ENCODE peak calls at places on chromosome 4, in eight cellular contexts. One of them, this sample, is unnamed.

GRCh38 chr4:53706422-53707032 is 115.2 kb upstream of the LNX1 start:
- DNase-seq in kidney epithelial cell: no peak
- DNase-seq in nephron progenitor cell: peak
- DNase-seq in choroid plexus epithelial cell: peak
- DNase-seq in HFF-Myc: peak
- DNase-seq in GM10248: peak
- DNase-seq in foreskin fibroblast: peak
- DNase-seq in A549: peak
- DNase-seq in this sample: no peak

GRCh38 chr4:163380703-163381102 is 37.0 kb downstream of the NPY5R start:
- DNase-seq in kidney epithelial cell: no peak
- DNase-seq in nephron progenitor cell: no peak
- DNase-seq in choroid plexus epithelial cell: no peak
- DNase-seq in HFF-Myc: no peak
- DNase-seq in GM10248: no peak
- DNase-seq in foreskin fibroblast: no peak
- DNase-seq in A549: no peak
- DNase-seq in this sample: no peak

GRCh38 chr4:75555294-75556164 is at the start of gene ODAPH:
- DNase-seq in kidney epithelial cell: peak
- DNase-seq in nephron progenitor cell: no peak
- DNase-seq in choroid plexus epithelial cell: peak
- DNase-seq in HFF-Myc: no peak
- DNase-seq in GM10248: peak
- DNase-seq in foreskin fibroblast: peak
- DNase-seq in A549: peak
- DNase-seq in this sample: peak

GRCh38 chr4:122379239-122379638 is 428 bp downstream of the ADAD1 start:
- DNase-seq in kidney epithelial cell: no peak
- DNase-seq in nephron progenitor cell: no peak
- DNase-seq in choroid plexus epithelial cell: no peak
- DNase-seq in HFF-Myc: no peak
- DNase-seq in GM10248: no peak
- DNase-seq in foreskin fibroblast: no peak
- DNase-seq in A549: no peak
- DNase-seq in this sample: no peak

GRCh38 chr4:60562353-60562752 is 637.8 kb upstream of the ADGRL3 start:
- DNase-seq in kidney epithelial cell: no peak
- DNase-seq in nephron progenitor cell: no peak
- DNase-seq in choroid plexus epithelial cell: no peak
- DNase-seq in HFF-Myc: no peak
- DNase-seq in GM10248: no peak
- DNase-seq in foreskin fibroblast: no peak
- DNase-seq in A549: no peak
- DNase-seq in this sample: no peak

GRCh38 chr4:115119804-115120352 is 6.5 kb upstream of the NDST4 start:
- DNase-seq in kidney epithelial cell: no peak
- DNase-seq in nephron progenitor cell: no peak
- DNase-seq in choroid plexus epithelial cell: peak
- DNase-seq in HFF-Myc: no peak
- DNase-seq in GM10248: no peak
- DNase-seq in foreskin fibroblast: no peak
- DNase-seq in A549: no peak
- DNase-seq in this sample: no peak

GRCh38 chr4:179415016-179415841 is 1973.0 kb upstream of the AGA start:
- DNase-seq in kidney epithelial cell: no peak
- DNase-seq in nephron progenitor cell: peak
- DNase-seq in choroid plexus epithelial cell: no peak
- DNase-seq in HFF-Myc: no peak
- DNase-seq in GM10248: no peak
- DNase-seq in foreskin fibroblast: no peak
- DNase-seq in A549: no peak
- DNase-seq in this sample: no peak

GRCh38 chr4:54659213-54660144 is 1.7 kb downstream of the KIT start:
- DNase-seq in kidney epithelial cell: no peak
- DNase-seq in nephron progenitor cell: peak
- DNase-seq in choroid plexus epithelial cell: peak
- DNase-seq in HFF-Myc: no peak
- DNase-seq in GM10248: no peak
- DNase-seq in foreskin fibroblast: peak
- DNase-seq in A549: no peak
- DNase-seq in this sample: peak

GRCh38 chr4:133058701-133059100 is 90.4 kb upstream of the PCDH10 start:
- DNase-seq in kidney epithelial cell: no peak
- DNase-seq in nephron progenitor cell: peak
- DNase-seq in choroid plexus epithelial cell: no peak
- DNase-seq in HFF-Myc: no peak
- DNase-seq in GM10248: no peak
- DNase-seq in foreskin fibroblast: no peak
- DNase-seq in A549: no peak
- DNase-seq in this sample: no peak

GRCh38 chr4:140469806-140470733 is 28.0 kb downstream of the MGAT4D start:
- DNase-seq in kidney epithelial cell: no peak
- DNase-seq in nephron progenitor cell: peak
- DNase-seq in choroid plexus epithelial cell: no peak
- DNase-seq in HFF-Myc: no peak
- DNase-seq in GM10248: no peak
- DNase-seq in foreskin fibroblast: no peak
- DNase-seq in A549: no peak
- DNase-seq in this sample: no peak

GRCh38 chr4:163332526-163333405 is at the start of gene NPY1R:
- DNase-seq in kidney epithelial cell: peak
- DNase-seq in nephron progenitor cell: peak
- DNase-seq in choroid plexus epithelial cell: peak
- DNase-seq in HFF-Myc: peak
- DNase-seq in GM10248: peak
- DNase-seq in foreskin fibroblast: peak
- DNase-seq in A549: peak
- DNase-seq in this sample: peak

GRCh38 chr4:41358626-41359025 is 101.9 kb downstream of the UCHL1 start:
- DNase-seq in kidney epithelial cell: no peak
- DNase-seq in nephron progenitor cell: no peak
- DNase-seq in choroid plexus epithelial cell: no peak
- DNase-seq in HFF-Myc: no peak
- DNase-seq in GM10248: no peak
- DNase-seq in foreskin fibroblast: peak
- DNase-seq in A549: no peak
- DNase-seq in this sample: no peak

DNA sequence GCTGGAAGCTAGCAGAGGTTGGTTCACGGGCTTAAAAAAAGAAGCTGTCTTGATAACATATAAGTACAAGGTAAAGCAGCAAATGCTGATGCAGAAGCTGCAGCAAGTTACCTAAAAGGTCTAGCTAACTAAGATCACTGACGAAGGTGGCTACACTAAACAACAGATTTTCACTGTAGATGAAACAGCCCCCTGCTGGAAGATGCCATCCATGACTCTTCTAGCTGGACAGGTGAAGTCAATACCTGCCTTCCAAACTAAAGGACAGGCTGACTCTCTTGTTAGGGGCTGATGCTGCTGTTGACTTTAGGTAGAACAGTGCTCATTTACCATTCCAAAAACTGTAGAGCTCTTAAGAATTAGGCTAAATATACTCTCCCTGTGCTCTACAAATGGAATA is 99.5 kb downstream of the FBXW7 start:
- DNase-seq in kidney epithelial cell: no peak
- DNase-seq in nephron progenitor cell: no peak
- DNase-seq in choroid plexus epithelial cell: no peak
- DNase-seq in HFF-Myc: no peak
- DNase-seq in GM10248: no peak
- DNase-seq in foreskin fibroblast: no peak
- DNase-seq in A549: no peak
- DNase-seq in this sample: peak
- TF ChIP-seq CTCF in kidney epithelial cell: no peak
- TF ChIP-seq CTCF in nephron progenitor cell: no peak
- TF ChIP-seq CTCF in choroid plexus epithelial cell: no peak
- TF ChIP-seq CTCF in HFF-Myc: no peak
- TF ChIP-seq CTCF in GM10248: no peak
- TF ChIP-seq CTCF in foreskin fibroblast: no peak
- TF ChIP-seq CTCF in A549: no peak
- TF ChIP-seq CTCF in this sample: peak

GRCh38 chr4:73970945-73971344 is 10.9 kb downstream of the PF4 start:
- DNase-seq in kidney epithelial cell: no peak
- DNase-seq in nephron progenitor cell: no peak
- DNase-seq in choroid plexus epithelial cell: no peak
- DNase-seq in HFF-Myc: no peak
- DNase-seq in GM10248: no peak
- DNase-seq in foreskin fibroblast: no peak
- DNase-seq in A549: no peak
- DNase-seq in this sample: no peak

GRCh38 chr4:73970011-73970410 is 11.8 kb downstream of the PF4 start:
- DNase-seq in kidney epithelial cell: no peak
- DNase-seq in nephron progenitor cell: no peak
- DNase-seq in choroid plexus epithelial cell: no peak
- DNase-seq in HFF-Myc: no peak
- DNase-seq in GM10248: no peak
- DNase-seq in foreskin fibroblast: no peak
- DNase-seq in A549: no peak
- DNase-seq in this sample: no peak

GRCh38 chr4:73967891-73968290 is 13.9 kb downstream of the PF4 start:
- DNase-seq in kidney epithelial cell: no peak
- DNase-seq in nephron progenitor cell: no peak
- DNase-seq in choroid plexus epithelial cell: no peak
- DNase-seq in HFF-Myc: no peak
- DNase-seq in GM10248: no peak
- DNase-seq in foreskin fibroblast: no peak
- DNase-seq in A549: no peak
- DNase-seq in this sample: no peak

GRCh38 chr4:73962724-73963123 is 19.1 kb downstream of the PF4 start:
- DNase-seq in kidney epithelial cell: no peak
- DNase-seq in nephron progenitor cell: no peak
- DNase-seq in choroid plexus epithelial cell: no peak
- DNase-seq in HFF-Myc: no peak
- DNase-seq in GM10248: no peak
- DNase-seq in foreskin fibroblast: no peak
- DNase-seq in A549: no peak
- DNase-seq in this sample: no peak

DNA sequence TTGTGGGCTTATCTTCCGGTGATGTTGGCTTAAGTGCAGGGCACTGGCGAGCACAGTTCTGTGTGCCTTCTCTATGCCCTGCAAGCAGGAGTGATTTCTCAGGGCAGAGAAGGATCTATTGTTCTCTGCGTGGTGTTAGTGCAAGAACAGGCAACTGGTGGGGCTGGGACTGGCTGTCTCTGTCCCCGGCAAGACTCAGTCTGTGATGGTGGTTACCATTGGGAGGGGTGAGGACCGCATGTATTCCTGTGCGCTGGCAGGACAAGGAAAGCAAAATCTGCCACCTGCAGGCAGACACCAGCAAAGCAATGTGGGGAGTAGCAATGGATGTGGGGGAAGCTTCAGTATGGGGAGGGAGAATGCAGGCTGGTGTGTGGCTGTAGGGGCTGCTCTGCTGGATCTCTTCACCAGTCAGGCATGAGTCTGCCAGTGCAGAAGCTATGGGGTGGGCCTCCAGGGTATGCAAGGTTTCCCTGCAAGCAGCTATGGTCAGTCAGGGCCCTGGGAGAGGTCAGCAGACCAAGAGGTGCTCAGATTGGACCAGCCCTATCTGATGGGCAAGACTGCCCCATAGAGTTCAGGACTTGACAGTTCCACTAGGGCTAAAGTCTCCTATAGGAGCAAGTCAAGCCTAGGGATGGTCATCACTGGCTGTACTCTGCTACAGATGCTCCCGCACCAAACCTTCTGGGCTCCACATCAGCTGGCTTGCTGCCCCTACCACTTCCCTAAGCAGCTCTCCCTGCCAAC is 16.8 kb downstream of the PF4 start:
- DNase-seq in kidney epithelial cell: no peak
- DNase-seq in nephron progenitor cell: peak
- DNase-seq in choroid plexus epithelial cell: peak
- DNase-seq in HFF-Myc: no peak
- DNase-seq in GM10248: no peak
- DNase-seq in foreskin fibroblast: no peak
- DNase-seq in A549: no peak
- DNase-seq in this sample: no peak
- TF ChIP-seq CTCF in kidney epithelial cell: peak
- TF ChIP-seq CTCF in nephron progenitor cell: peak
- TF ChIP-seq CTCF in choroid plexus epithelial cell: peak
- TF ChIP-seq CTCF in HFF-Myc: peak
- TF ChIP-seq CTCF in GM10248: no peak
- TF ChIP-seq CTCF in foreskin fibroblast: peak
- TF ChIP-seq CTCF in A549: no peak
- TF ChIP-seq CTCF in this sample: no peak

DNA sequence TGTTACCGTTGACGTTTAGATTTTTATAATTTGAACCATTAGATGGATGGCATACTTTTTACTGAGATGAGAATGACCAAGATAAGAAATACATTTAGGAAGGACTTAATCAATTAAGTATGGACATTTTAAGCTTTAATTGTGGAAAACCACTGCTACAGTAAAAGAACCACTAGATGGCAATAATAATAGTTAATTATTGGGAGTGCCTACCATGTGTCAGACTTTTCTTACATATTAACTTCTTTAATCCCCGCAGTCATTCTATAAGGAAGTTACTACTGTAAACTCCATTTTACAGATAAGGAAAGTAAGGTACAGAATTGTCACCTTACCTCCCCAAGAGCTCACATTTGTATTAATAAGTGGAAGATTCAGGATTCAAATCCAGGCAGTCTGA is 48.5 kb upstream of the MYOZ2 start:
- DNase-seq in kidney epithelial cell: no peak
- DNase-seq in nephron progenitor cell: no peak
- DNase-seq in choroid plexus epithelial cell: peak
- DNase-seq in HFF-Myc: no peak
- DNase-seq in GM10248: no peak
- DNase-seq in foreskin fibroblast: no peak
- DNase-seq in A549: no peak
- DNase-seq in this sample: no peak
- TF ChIP-seq CTCF in kidney epithelial cell: peak
- TF ChIP-seq CTCF in nephron progenitor cell: no peak
- TF ChIP-seq CTCF in choroid plexus epithelial cell: peak
- TF ChIP-seq CTCF in HFF-Myc: no peak
- TF ChIP-seq CTCF in GM10248: peak
- TF ChIP-seq CTCF in foreskin fibroblast: peak
- TF ChIP-seq CTCF in A549: peak
- TF ChIP-seq CTCF in this sample: no peak

DNA sequence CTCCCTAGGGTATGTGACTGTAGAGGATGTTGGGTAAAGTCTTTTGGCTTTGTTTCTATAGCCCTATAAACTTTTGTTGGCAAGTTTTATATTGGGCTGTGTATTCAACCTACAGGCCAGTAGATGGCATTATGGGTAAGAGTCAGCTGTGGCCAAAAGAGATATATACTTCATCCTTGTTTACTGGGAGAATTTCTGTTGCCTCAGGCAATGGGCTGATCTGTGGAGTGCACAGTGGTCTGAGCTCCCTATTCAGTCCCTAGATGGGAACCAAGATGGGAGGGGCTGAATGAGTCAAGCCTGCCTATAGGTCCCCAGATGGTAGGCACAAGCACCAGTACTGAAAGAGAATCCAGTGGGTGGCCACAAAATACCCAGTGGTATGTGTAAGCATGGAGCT is 580.6 kb downstream of the EPHA5 start:
- DNase-seq in kidney epithelial cell: no peak
- DNase-seq in nephron progenitor cell: no peak
- DNase-seq in choroid plexus epithelial cell: peak
- DNase-seq in HFF-Myc: no peak
- DNase-seq in GM10248: no peak
- DNase-seq in foreskin fibroblast: no peak
- DNase-seq in A549: no peak
- DNase-seq in this sample: no peak
- TF ChIP-seq CTCF in kidney epithelial cell: peak
- TF ChIP-seq CTCF in nephron progenitor cell: no peak
- TF ChIP-seq CTCF in choroid plexus epithelial cell: peak
- TF ChIP-seq CTCF in HFF-Myc: no peak
- TF ChIP-seq CTCF in GM10248: no peak
- TF ChIP-seq CTCF in foreskin fibroblast: no peak
- TF ChIP-seq CTCF in A549: no peak
- TF ChIP-seq CTCF in this sample: no peak

GRCh38 chr4:39255266-39255665 is 72.9 kb downstream of the WDR19 start:
- DNase-seq in kidney epithelial cell: peak
- DNase-seq in nephron progenitor cell: no peak
- DNase-seq in choroid plexus epithelial cell: peak
- DNase-seq in HFF-Myc: peak
- DNase-seq in GM10248: no peak
- DNase-seq in foreskin fibroblast: peak
- DNase-seq in A549: peak
- DNase-seq in this sample: no peak
- TF ChIP-seq CTCF in kidney epithelial cell: peak
- TF ChIP-seq CTCF in nephron progenitor cell: no peak
- TF ChIP-seq CTCF in choroid plexus epithelial cell: peak
- TF ChIP-seq CTCF in HFF-Myc: peak
- TF ChIP-seq CTCF in GM10248: no peak
- TF ChIP-seq CTCF in foreskin fibroblast: no peak
- TF ChIP-seq CTCF in A549: peak
- TF ChIP-seq CTCF in this sample: no peak